ENCODE peak calls at places on chromosomes 13 and 19, in ten cellular contexts. One of them, this sample, is unnamed.

GRCh38 chr19:48627211-48627864 is 8.0 kb downstream of the SPHK2 start:
- DNase-seq in esophagus squamous epithelium: no peak
- DNase-seq in activated B cell treated with CpG ODN at 0.5 μM for 24 hours: no peak
- DNase-seq in cardiac fibroblast: no peak
- DNase-seq in thyroid gland: no peak
- DNase-seq in CD4-positive, alpha-beta T cell: no peak
- DNase-seq in psoas muscle: no peak
- DNase-seq in AG04449: no peak
- DNase-seq in cardiac muscle cell: no peak
- DNase-seq in lower leg skin: no peak
- DNase-seq in this sample: peak; percentile 46

GRCh38 chr13:100156786-100157185 is 67.9 kb downstream of the PCCA start:
- DNase-seq in psoas muscle: no peak
- DNase-seq in CD4-positive, alpha-beta T cell: no peak
- DNase-seq in lower leg skin: no peak
- DNase-seq in AG04449: no peak
- DNase-seq in esophagus squamous epithelium: no peak
- DNase-seq in thyroid gland: no peak
- DNase-seq in cardiac fibroblast: peak; percentile 28
- DNase-seq in activated B cell treated with CpG ODN at 0.5 μM for 24 hours: no peak
- DNase-seq in cardiac muscle cell: no peak
- DNase-seq in this sample: no peak

GRCh38 chr13:36981156-36981743 is 17.9 kb downstream of the ALG5 start:
- DNase-seq in AG04449: no peak
- DNase-seq in esophagus squamous epithelium: no peak
- DNase-seq in lower leg skin: no peak
- DNase-seq in activated B cell treated with CpG ODN at 0.5 μM for 24 hours: no peak
- DNase-seq in psoas muscle: no peak
- DNase-seq in thyroid gland: no peak
- DNase-seq in cardiac fibroblast: peak; percentile 78
- DNase-seq in cardiac muscle cell: peak; percentile 52
- DNase-seq in CD4-positive, alpha-beta T cell: no peak
- DNase-seq in this sample: no peak

GRCh38 chr19:28920269-28921066 is 292.5 kb downstream of the UQCRFS1 start:
- DNase-seq in activated B cell treated with CpG ODN at 0.5 μM for 24 hours: no peak
- DNase-seq in psoas muscle: no peak
- DNase-seq in lower leg skin: no peak
- DNase-seq in thyroid gland: no peak
- DNase-seq in CD4-positive, alpha-beta T cell: no peak
- DNase-seq in esophagus squamous epithelium: no peak
- DNase-seq in AG04449: no peak
- DNase-seq in cardiac muscle cell: no peak
- DNase-seq in cardiac fibroblast: no peak
- DNase-seq in this sample: no peak

GRCh38 chr13:111372651-111373425 is 52.4 kb downstream of the TEX29 start:
- DNase-seq in AG04449: no peak
- DNase-seq in cardiac muscle cell: no peak
- DNase-seq in esophagus squamous epithelium: no peak
- DNase-seq in activated B cell treated with CpG ODN at 0.5 μM for 24 hours: no peak
- DNase-seq in lower leg skin: no peak
- DNase-seq in cardiac fibroblast: no peak
- DNase-seq in psoas muscle: no peak
- DNase-seq in thyroid gland: no peak
- DNase-seq in CD4-positive, alpha-beta T cell: no peak
- DNase-seq in this sample: no peak

GRCh38 chr13:40152145-40152544 is 496.7 kb downstream of the COG6 start:
- DNase-seq in cardiac muscle cell: no peak
- DNase-seq in AG04449: no peak
- DNase-seq in esophagus squamous epithelium: no peak
- DNase-seq in psoas muscle: no peak
- DNase-seq in cardiac fibroblast: peak; percentile 97
- DNase-seq in activated B cell treated with CpG ODN at 0.5 μM for 24 hours: no peak
- DNase-seq in CD4-positive, alpha-beta T cell: no peak
- DNase-seq in lower leg skin: no peak
- DNase-seq in thyroid gland: peak; percentile 27
- DNase-seq in this sample: no peak

GRCh38 chr19:28874742-28875141 is 338.2 kb downstream of the UQCRFS1 start:
- DNase-seq in CD4-positive, alpha-beta T cell: no peak
- DNase-seq in cardiac muscle cell: no peak
- DNase-seq in psoas muscle: no peak
- DNase-seq in lower leg skin: no peak
- DNase-seq in activated B cell treated with CpG ODN at 0.5 μM for 24 hours: no peak
- DNase-seq in AG04449: no peak
- DNase-seq in thyroid gland: no peak
- DNase-seq in esophagus squamous epithelium: no peak
- DNase-seq in cardiac fibroblast: no peak
- DNase-seq in this sample: no peak

GRCh38 chr13:40539954-40540706 is 126.3 kb downstream of the FOXO1 start:
- DNase-seq in psoas muscle: no peak
- DNase-seq in cardiac muscle cell: no peak
- DNase-seq in esophagus squamous epithelium: no peak
- DNase-seq in activated B cell treated with CpG ODN at 0.5 μM for 24 hours: no peak
- DNase-seq in thyroid gland: no peak
- DNase-seq in cardiac fibroblast: peak; percentile 91
- DNase-seq in AG04449: peak; percentile 49
- DNase-seq in lower leg skin: no peak
- DNase-seq in CD4-positive, alpha-beta T cell: no peak
- DNase-seq in this sample: no peak

GRCh38 chr19:7908742-7909461 is 5.2 kb downstream of the MAP2K7 start:
- DNase-seq in thyroid gland: no peak
- DNase-seq in esophagus squamous epithelium: no peak
- DNase-seq in psoas muscle: no peak
- DNase-seq in cardiac muscle cell: no peak
- DNase-seq in cardiac fibroblast: no peak
- DNase-seq in lower leg skin: no peak
- DNase-seq in AG04449: no peak
- DNase-seq in activated B cell treated with CpG ODN at 0.5 μM for 24 hours: no peak
- DNase-seq in CD4-positive, alpha-beta T cell: no peak
- DNase-seq in this sample: no peak

GRCh38 chr19:7911509-7912143 is 3.0 kb upstream of the TGFBR3L start:
- DNase-seq in esophagus squamous epithelium: no peak
- DNase-seq in cardiac muscle cell: no peak
- DNase-seq in cardiac fibroblast: no peak
- DNase-seq in CD4-positive, alpha-beta T cell: no peak
- DNase-seq in lower leg skin: no peak
- DNase-seq in thyroid gland: no peak
- DNase-seq in AG04449: no peak
- DNase-seq in psoas muscle: no peak
- DNase-seq in activated B cell treated with CpG ODN at 0.5 μM for 24 hours: no peak
- DNase-seq in this sample: no peak

GRCh38 chr19:7912144-7912696 is 2.4 kb upstream of the TGFBR3L start:
- DNase-seq in activated B cell treated with CpG ODN at 0.5 μM for 24 hours: no peak
- DNase-seq in thyroid gland: no peak
- DNase-seq in cardiac fibroblast: no peak
- DNase-seq in psoas muscle: no peak
- DNase-seq in cardiac muscle cell: no peak
- DNase-seq in AG04449: no peak
- DNase-seq in esophagus squamous epithelium: no peak
- DNase-seq in lower leg skin: no peak
- DNase-seq in CD4-positive, alpha-beta T cell: no peak
- DNase-seq in this sample: no peak

GRCh38 chr19:7909471-7910067 is 5.1 kb upstream of the TGFBR3L start:
- DNase-seq in esophagus squamous epithelium: no peak
- DNase-seq in psoas muscle: peak; percentile 54
- DNase-seq in cardiac muscle cell: no peak
- DNase-seq in cardiac fibroblast: no peak
- DNase-seq in AG04449: no peak
- DNase-seq in lower leg skin: no peak
- DNase-seq in CD4-positive, alpha-beta T cell: no peak
- DNase-seq in thyroid gland: no peak
- DNase-seq in activated B cell treated with CpG ODN at 0.5 μM for 24 hours: no peak
- DNase-seq in this sample: no peak

GRCh38 chr19:7910321-7911161 is 4.1 kb upstream of the TGFBR3L start:
- DNase-seq in AG04449: no peak
- DNase-seq in psoas muscle: peak; percentile 53
- DNase-seq in CD4-positive, alpha-beta T cell: no peak
- DNase-seq in lower leg skin: no peak
- DNase-seq in thyroid gland: no peak
- DNase-seq in esophagus squamous epithelium: no peak
- DNase-seq in activated B cell treated with CpG ODN at 0.5 μM for 24 hours: no peak
- DNase-seq in cardiac fibroblast: no peak
- DNase-seq in cardiac muscle cell: no peak
- DNase-seq in this sample: no peak
- TF ChIP-seq CTCF in AG04449: no peak
- TF ChIP-seq CTCF in psoas muscle: no peak
- TF ChIP-seq CTCF in CD4-positive, alpha-beta T cell: no peak
- TF ChIP-seq CTCF in lower leg skin: no peak
- TF ChIP-seq CTCF in thyroid gland: no peak
- TF ChIP-seq CTCF in esophagus squamous epithelium: no peak
- TF ChIP-seq CTCF in activated B cell treated with CpG ODN at 0.5 μM for 24 hours: no peak
- TF ChIP-seq CTCF in cardiac fibroblast: no peak
- TF ChIP-seq CTCF in cardiac muscle cell: no peak
- TF ChIP-seq CTCF in this sample: no peak

DNA sequence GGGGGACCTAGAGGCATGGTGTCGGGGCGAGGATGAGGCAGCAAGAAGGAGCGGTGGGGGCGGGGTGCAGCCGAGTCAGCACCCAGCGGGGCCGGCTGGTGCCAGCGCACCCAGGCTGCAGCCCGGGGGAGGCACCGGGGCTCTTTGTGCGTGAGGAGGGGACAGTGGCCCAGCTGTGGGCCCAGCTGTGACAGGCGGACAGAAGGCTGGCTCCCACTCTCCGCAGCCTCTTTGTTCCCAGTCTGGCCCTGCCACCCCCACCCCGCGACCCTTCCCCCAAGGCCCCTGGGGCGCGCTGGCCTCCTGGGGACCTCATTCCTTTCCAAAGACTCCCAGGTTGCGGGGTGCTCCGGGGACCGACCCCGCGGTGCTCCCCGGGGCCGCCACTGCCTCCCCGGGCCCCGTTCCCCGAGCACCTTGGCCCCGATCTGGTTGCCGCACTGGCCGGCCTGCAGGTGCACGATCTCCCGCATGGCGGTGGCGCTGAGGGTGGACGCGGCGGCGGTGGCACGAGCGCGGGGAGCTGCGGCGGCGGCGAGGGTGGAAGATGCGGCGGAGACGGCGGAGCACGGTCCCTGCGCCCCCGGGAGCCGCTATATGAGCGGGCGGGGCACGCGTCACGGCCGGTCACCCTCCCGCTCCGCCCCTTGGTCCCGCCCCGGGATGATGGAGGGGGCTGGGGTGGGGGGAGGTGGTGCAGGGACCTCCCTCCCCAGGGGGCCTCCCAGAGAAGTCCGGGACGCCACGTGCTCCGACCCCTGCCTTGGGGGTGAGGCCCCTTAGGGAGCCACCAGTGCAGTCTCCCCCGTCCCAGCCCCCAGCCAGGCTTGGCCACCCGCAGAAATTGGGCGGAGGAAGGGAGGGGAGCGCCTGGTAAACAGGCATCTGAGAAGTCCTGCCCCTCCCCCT is at the start of gene TUBB4A:
- DNase-seq in CD4-positive, alpha-beta T cell: peak; percentile 31
- DNase-seq in cardiac muscle cell: peak; percentile 63
- DNase-seq in cardiac fibroblast: no peak
- DNase-seq in AG04449: no peak
- DNase-seq in psoas muscle: peak; percentile 63
- DNase-seq in thyroid gland: no peak
- DNase-seq in lower leg skin: no peak
- DNase-seq in esophagus squamous epithelium: no peak
- DNase-seq in activated B cell treated with CpG ODN at 0.5 μM for 24 hours: peak; percentile 65
- DNase-seq in this sample: no peak
- TF ChIP-seq CTCF in CD4-positive, alpha-beta T cell: peak; percentile 9
- TF ChIP-seq CTCF in cardiac muscle cell: no peak
- TF ChIP-seq CTCF in cardiac fibroblast: no peak
- TF ChIP-seq CTCF in AG04449: no peak
- TF ChIP-seq CTCF in psoas muscle: no peak
- TF ChIP-seq CTCF in thyroid gland: no peak
- TF ChIP-seq CTCF in lower leg skin: no peak
- TF ChIP-seq CTCF in esophagus squamous epithelium: no peak
- TF ChIP-seq CTCF in activated B cell treated with CpG ODN at 0.5 μM for 24 hours: no peak
- TF ChIP-seq CTCF in this sample: no peak

DNA sequence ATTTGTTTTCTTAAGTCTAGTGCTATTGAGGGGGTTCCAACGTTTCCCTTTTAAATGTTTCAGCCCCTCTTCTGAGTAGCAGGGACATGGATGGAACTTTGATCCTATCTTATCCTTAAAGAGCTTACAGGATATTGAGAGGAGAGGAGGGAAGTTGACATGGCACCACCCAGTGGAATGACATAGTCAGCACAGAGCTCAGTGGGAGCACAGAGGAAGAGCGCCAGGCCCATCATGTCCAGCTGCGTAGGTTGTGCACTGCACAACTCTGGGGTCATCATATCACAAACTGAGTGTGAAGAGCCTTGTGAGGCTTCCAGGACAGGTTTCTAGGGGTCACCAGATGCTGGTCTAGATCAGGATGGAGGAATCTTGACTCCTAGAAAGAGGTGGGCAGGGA is 4.6 kb upstream of the CDC42EP5 start:
- DNase-seq in psoas muscle: no peak
- DNase-seq in esophagus squamous epithelium: no peak
- DNase-seq in cardiac fibroblast: no peak
- DNase-seq in cardiac muscle cell: no peak
- DNase-seq in AG04449: no peak
- DNase-seq in CD4-positive, alpha-beta T cell: no peak
- DNase-seq in activated B cell treated with CpG ODN at 0.5 μM for 24 hours: no peak
- DNase-seq in lower leg skin: no peak
- DNase-seq in thyroid gland: no peak
- DNase-seq in this sample: no peak
- TF ChIP-seq CTCF in psoas muscle: no peak
- TF ChIP-seq CTCF in esophagus squamous epithelium: no peak
- TF ChIP-seq CTCF in cardiac fibroblast: no peak
- TF ChIP-seq CTCF in cardiac muscle cell: no peak
- TF ChIP-seq CTCF in AG04449: no peak
- TF ChIP-seq CTCF in CD4-positive, alpha-beta T cell: no peak
- TF ChIP-seq CTCF in activated B cell treated with CpG ODN at 0.5 μM for 24 hours: no peak
- TF ChIP-seq CTCF in lower leg skin: no peak
- TF ChIP-seq CTCF in thyroid gland: no peak
- TF ChIP-seq CTCF in this sample: no peak

GRCh38 chr19:1249990-1250298 is 1.6 kb downstream of the MIDN start:
- DNase-seq in CD4-positive, alpha-beta T cell: no peak
- DNase-seq in AG04449: no peak
- DNase-seq in thyroid gland: no peak
- DNase-seq in cardiac muscle cell: no peak
- DNase-seq in psoas muscle: no peak
- DNase-seq in lower leg skin: no peak
- DNase-seq in esophagus squamous epithelium: no peak
- DNase-seq in activated B cell treated with CpG ODN at 0.5 μM for 24 hours: no peak
- DNase-seq in cardiac fibroblast: no peak
- DNase-seq in this sample: no peak

GRCh38 chr19:1249298-1249989 is 1.1 kb downstream of the MIDN start:
- DNase-seq in CD4-positive, alpha-beta T cell: peak; percentile 96
- DNase-seq in cardiac fibroblast: peak; percentile 96
- DNase-seq in lower leg skin: peak; percentile 93
- DNase-seq in esophagus squamous epithelium: peak; percentile 78
- DNase-seq in cardiac muscle cell: peak; percentile 98
- DNase-seq in thyroid gland: peak; percentile 93
- DNase-seq in AG04449: no peak
- DNase-seq in activated B cell treated with CpG ODN at 0.5 μM for 24 hours: peak; percentile 84
- DNase-seq in psoas muscle: peak; percentile 96
- DNase-seq in this sample: peak; percentile 92

GRCh38 chr19:1248454-1249297 is at the start of gene MIDN:
- DNase-seq in cardiac muscle cell: peak; percentile 88
- DNase-seq in CD4-positive, alpha-beta T cell: peak; percentile 88
- DNase-seq in AG04449: no peak
- DNase-seq in activated B cell treated with CpG ODN at 0.5 μM for 24 hours: peak; percentile 91
- DNase-seq in lower leg skin: peak; percentile 67
- DNase-seq in psoas muscle: peak; percentile 95
- DNase-seq in esophagus squamous epithelium: no peak
- DNase-seq in cardiac fibroblast: peak; percentile 92
- DNase-seq in thyroid gland: peak; percentile 85
- DNase-seq in this sample: peak; percentile 89

GRCh38 chr19:1245884-1246816 is 2.2 kb upstream of the MIDN start:
- DNase-seq in CD4-positive, alpha-beta T cell: no peak
- DNase-seq in psoas muscle: peak; percentile 98
- DNase-seq in activated B cell treated with CpG ODN at 0.5 μM for 24 hours: no peak
- DNase-seq in cardiac fibroblast: no peak
- DNase-seq in lower leg skin: no peak
- DNase-seq in esophagus squamous epithelium: no peak
- DNase-seq in thyroid gland: peak; percentile 99
- DNase-seq in AG04449: no peak
- DNase-seq in cardiac muscle cell: peak; percentile 59
- DNase-seq in this sample: no peak

DNA sequence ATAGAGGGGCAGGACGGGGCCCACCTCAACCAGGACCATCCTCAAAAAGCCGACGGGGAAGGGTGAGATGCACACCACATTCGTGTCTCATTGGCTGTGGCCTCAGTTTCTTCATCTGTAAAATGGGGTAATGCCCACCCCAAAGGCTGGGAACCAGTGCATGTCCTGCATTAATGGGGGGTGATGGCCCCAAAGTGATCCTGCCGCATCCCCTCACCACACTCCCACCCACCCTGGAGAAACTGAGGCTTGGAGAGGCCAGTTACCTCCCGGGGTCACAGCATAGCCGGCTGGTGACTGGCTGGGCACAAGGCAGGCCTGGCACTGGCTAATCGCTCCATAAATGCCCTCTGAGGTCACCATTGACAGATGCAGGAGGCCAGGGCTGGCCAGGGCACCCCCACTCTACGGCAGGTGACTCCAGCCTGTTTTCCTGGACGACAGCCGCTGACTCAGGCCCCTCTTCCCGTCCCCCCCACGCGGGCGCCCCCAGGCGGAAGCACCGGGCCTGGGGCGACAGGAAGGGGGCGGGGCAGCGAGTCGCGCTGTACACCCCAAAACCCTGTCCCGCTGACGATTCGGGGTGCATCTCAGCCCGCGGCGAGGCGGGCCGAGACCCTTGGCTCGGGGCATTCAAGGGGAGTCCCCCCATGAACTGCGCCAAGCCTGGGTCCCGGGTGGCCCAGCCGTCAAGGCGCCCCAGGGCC is 483 bp upstream of the MIDN start:
- DNase-seq in cardiac muscle cell: no peak
- DNase-seq in esophagus squamous epithelium: no peak
- DNase-seq in psoas muscle: peak; percentile 96
- DNase-seq in CD4-positive, alpha-beta T cell: peak; percentile 75
- DNase-seq in lower leg skin: peak; percentile 57
- DNase-seq in cardiac fibroblast: peak; percentile 80
- DNase-seq in AG04449: no peak
- DNase-seq in activated B cell treated with CpG ODN at 0.5 μM for 24 hours: peak; percentile 71
- DNase-seq in thyroid gland: peak; percentile 69
- DNase-seq in this sample: peak; percentile 83
- TF ChIP-seq CTCF in cardiac muscle cell: peak; percentile 32
- TF ChIP-seq CTCF in esophagus squamous epithelium: peak; percentile 21
- TF ChIP-seq CTCF in psoas muscle: peak; percentile 44
- TF ChIP-seq CTCF in CD4-positive, alpha-beta T cell: no peak
- TF ChIP-seq CTCF in lower leg skin: no peak
- TF ChIP-seq CTCF in cardiac fibroblast: peak; percentile 25
- TF ChIP-seq CTCF in AG04449: peak; percentile 58
- TF ChIP-seq CTCF in activated B cell treated with CpG ODN at 0.5 μM for 24 hours: no peak
- TF ChIP-seq CTCF in thyroid gland: peak; percentile 4
- TF ChIP-seq CTCF in this sample: no peak

This sample was measured in natural killer cell.